ENCODE peak calls at places on chromosome 18, in four cellular contexts. G is T-helper 1 cell, S is MV-4-11, Z is neuronal stem cell. D is an unnamed sample.

GRCh38 chr18:11955299-11956029 is 25.8 kb upstream of the IMPA2 start:
- DNase-seq in Z (no peak), S (peak; percentile 81), G (no peak), D (peak; percentile 93)

GRCh38 chr18:39485696-39486095 is 1920.1 kb upstream of the CELF4 start:
- DNase-seq in G (no peak), S (no peak), Z (no peak), D (no peak)

GRCh38 chr18:33440011-33440383 is 524 bp downstream of the CCDC178 start:
- DNase-seq in Z (peak; percentile 48), G (no peak), S (no peak), D (peak; percentile 61)

GRCh38 chr18:47931707-47932103 is 1.2 kb upstream of the SMAD2 start:
- DNase-seq in G (no peak), S (peak; percentile 85), Z (no peak), D (no peak)

GRCh38 chr18:59718108-59719057 is 21.2 kb upstream of the CCBE1 start:
- DNase-seq in G (no peak), S (no peak), Z (no peak), D (peak; percentile 96)

GRCh38 chr18:65522907-65523306 is 227.9 kb upstream of the CDH7 start:
- DNase-seq in S (no peak), G (no peak), Z (no peak), D (no peak)

GRCh38 chr18:44393406-44393805 is 287.3 kb upstream of the SETBP1 start:
- DNase-seq in Z (no peak), G (no peak), S (no peak), D (no peak)

GRCh38 chr18:21490745-21491144 is 109.8 kb downstream of the ESCO1 start:
- DNase-seq in S (no peak), Z (no peak), G (no peak), D (no peak)

GRCh38 chr18:29892960-29893558 is 1149.5 kb downstream of the DSC3 start:
- DNase-seq in G (no peak), Z (no peak), S (no peak), D (peak; percentile 17)

GRCh38 chr18:77487951-77488740 is 238.5 kb downstream of the GALR1 start:
- DNase-seq in Z (no peak), G (no peak), S (peak; percentile 81), D (no peak)

GRCh38 chr18:75818336-75818735 is 390.8 kb upstream of the SMIM21 start:
- DNase-seq in Z (no peak), S (no peak), G (no peak), D (no peak)

GRCh38 chr18:46497129-46497528 is 159.9 kb downstream of the LOXHD1 start:
- DNase-seq in G (peak; percentile 5), S (peak; percentile 49), Z (peak; percentile 79), D (peak; percentile 6)

GRCh38 chr18:13620818-13621445 is 105.4 kb downstream of the FAM210A start:
- DNase-seq in Z (no peak), G (no peak), S (no peak), D (no peak)

GRCh38 chr18:44851806-44852205 is 171.1 kb downstream of the SETBP1 start:
- DNase-seq in Z (no peak), G (no peak), S (no peak), D (no peak)

GRCh38 chr18:12336251-12336650 is 28.2 kb downstream of the TUBB6 start:
- DNase-seq in Z (no peak), S (no peak), G (no peak), D (no peak)

GRCh38 chr18:70041459-70042020 is 93.9 kb upstream of the CD226 start:
- DNase-seq in Z (no peak), S (peak; percentile 23), G (no peak), D (no peak)

GRCh38 chr18:79952996-79953559 is 1.6 kb upstream of the SLC66A2 start:
- DNase-seq in Z (no peak), S (no peak), G (no peak), D (no peak)

GRCh38 chr18:31043709-31044108 is 1.2 kb upstream of the DSC3 start:
- DNase-seq in G (no peak), S (no peak), Z (no peak), D (no peak)

GRCh38 chr18:2846638-2847340 is at the start of gene EMILIN2:
- DNase-seq in S (no peak), Z (peak; percentile 47), G (peak; percentile 19), D (peak; percentile 26)

GRCh38 chr18:79680100-79680879 is 687 bp downstream of the CTDP1 start:
- DNase-seq in G (peak; percentile 28), Z (peak; percentile 12), S (peak; percentile 45), D (peak; percentile 67)

GRCh38 chr18:12659904-12660605 is 2.1 kb upstream of the SPIRE1 start:
- DNase-seq in G (peak; percentile 53), Z (peak; percentile 45), S (peak; percentile 19), D (peak; percentile 65)

GRCh38 chr18:61892683-61893303 is at the start of gene RNF152:
- DNase-seq in G (peak; percentile 8), Z (peak; percentile 48), S (no peak), D (peak; percentile 38)

GRCh38 chr18:44839239-44839666 is 158.6 kb downstream of the SETBP1 start:
- DNase-seq in Z (peak; percentile 18), G (peak; percentile 87), S (peak; percentile 91), D (peak; percentile 42)

GRCh38 chr18:13390196-13390595 is 171.6 kb downstream of the LDLRAD4 start:
- DNase-seq in G (no peak), Z (no peak), S (no peak), D (no peak)

GRCh38 chr18:25349926-25350560 is 1.9 kb downstream of the ZNF521 start:
- DNase-seq in S (no peak), G (no peak), Z (peak; percentile 41), D (peak; percentile 3)

GRCh38 chr18:56851774-56852173 is 200.6 kb downstream of the WDR7 start:
- DNase-seq in S (peak; percentile 86), Z (no peak), G (no peak), D (no peak)

GRCh38 chr18:2953935-2954641 is 58.9 kb downstream of the LPIN2 start:
- DNase-seq in S (no peak), G (no peak), Z (no peak), D (no peak)

GRCh38 chr18:79938196-79938595 is 13.3 kb downstream of the SLC66A2 start:
- DNase-seq in Z (no peak), S (no peak), G (no peak), D (no peak)

GRCh38 chr18:50424877-50425690 is 50.2 kb downstream of the SKA1 start:
- DNase-seq in G (no peak), Z (no peak), S (peak; percentile 82), D (peak; percentile 95)

D was measured in iris pigment epithelial cell.